ENCODE peak calls at places on chromosomes 16 and 17, in seven cellular contexts. Q, I, X, L, S, W and U are unnamed samples.

GRCh38 chr17:41717408-41718286 is 5.5 kb downstream of the GAST start:
- DNase-seq in Q (no peak), I (no peak), X (peak), L (no peak), S (no peak), W (no peak), U (no peak)

GRCh38 chr16:72355561-72355960 is 183.6 kb upstream of the PMFBP1 start:
- DNase-seq in Q (no peak), I (no peak), X (peak), L (no peak), S (no peak), W (no peak), U (no peak)

GRCh38 chr17:49997256-49997735 is 2.3 kb upstream of the DLX3 start:
- DNase-seq in Q (no peak), I (peak), X (no peak), L (no peak), S (no peak), W (no peak), U (no peak)

GRCh38 chr16:69240336-69240735 is 53.4 kb downstream of the SNTB2 start:
- DNase-seq in Q (no peak), I (no peak), X (no peak), L (no peak), S (no peak), W (no peak), U (no peak)

GRCh38 chr17:29586676-29587469 is 2.6 kb downstream of the GIT1 start:
- DNase-seq in Q (no peak), I (no peak), X (no peak), L (no peak), S (peak), W (no peak), U (no peak)

GRCh38 chr17:65953316-65954147 is 238.4 kb downstream of the CEP112 start:
- DNase-seq in Q (no peak), I (peak), X (no peak), L (no peak), S (no peak), W (no peak), U (no peak)

GRCh38 chr16:74480150-74481029 is 59.1 kb upstream of the CLEC18B start:
- DNase-seq in Q (no peak), I (no peak), X (peak), L (no peak), S (peak), W (no peak), U (peak)

GRCh38 chr16:82157836-82158235 is 12.2 kb downstream of the MPHOSPH6 start:
- DNase-seq in Q (no peak), I (no peak), X (peak), L (no peak), S (no peak), W (no peak), U (no peak)

GRCh38 chr16:27826893-27827289 is 236.6 kb downstream of the GSG1L start:
- DNase-seq in Q (no peak), I (no peak), X (no peak), L (no peak), S (no peak), W (no peak), U (no peak)

GRCh38 chr17:38798614-38799500 is 499 bp downstream of the PIP4K2B start:
- DNase-seq in Q (no peak), I (peak), X (peak), L (peak), S (peak), W (no peak), U (peak)

GRCh38 chr17:3260163-3260562 is 38.0 kb downstream of the OR3A1 start:
- DNase-seq in Q (no peak), I (no peak), X (no peak), L (no peak), S (no peak), W (no peak), U (no peak)

GRCh38 chr17:65556910-65557348 is 4.5 kb downstream of the AXIN2 start:
- DNase-seq in Q (no peak), I (no peak), X (no peak), L (no peak), S (no peak), W (no peak), U (no peak)

GRCh38 chr16:56327929-56328258 is 97.5 kb downstream of the AMFR start:
- DNase-seq in Q (no peak), I (no peak), X (no peak), L (no peak), S (no peak), W (no peak), U (no peak)

GRCh38 chr17:9850151-9850550 is 24.4 kb downstream of the GLP2R start:
- DNase-seq in Q (no peak), I (no peak), X (no peak), L (no peak), S (no peak), W (no peak), U (no peak)

GRCh38 chr16:58046936-58047335 is 21.4 kb downstream of the MMP15 start:
- DNase-seq in Q (no peak), I (no peak), X (no peak), L (no peak), S (no peak), W (no peak), U (no peak)

GRCh38 chr16:83817022-83817421 is 9.2 kb downstream of the HSBP1 start:
- DNase-seq in Q (no peak), I (no peak), X (no peak), L (no peak), S (no peak), W (no peak), U (no peak)

GRCh38 chr17:83012873-83013778 is 66.3 kb upstream of the METRNL start:
- DNase-seq in Q (no peak), I (no peak), X (peak), L (no peak), S (no peak), W (peak), U (peak)

GRCh38 chr16:50614956-50615727 is 66.0 kb downstream of the SNX20 start:
- DNase-seq in Q (no peak), I (no peak), X (no peak), L (no peak), S (no peak), W (no peak), U (no peak)

GRCh38 chr17:13609953-13610352 is 8.2 kb upstream of the HS3ST3A1 start:
- DNase-seq in Q (no peak), I (no peak), X (no peak), L (no peak), S (no peak), W (no peak), U (no peak)

GRCh38 chr16:57235128-57236092 is 9.6 kb upstream of the ARL2BP start:
- DNase-seq in Q (no peak), I (no peak), X (peak), L (no peak), S (no peak), W (peak), U (no peak)

GRCh38 chr17:29155235-29155965 is 24.8 kb downstream of the MYO18A start:
- DNase-seq in Q (no peak), I (no peak), X (peak), L (peak), S (peak), W (no peak), U (peak)

GRCh38 chr17:64507418-64507766 is 615 bp downstream of the CEP95 start:
- DNase-seq in Q (no peak), I (peak), X (peak), L (peak), S (no peak), W (no peak), U (peak)

GRCh38 chr16:65289022-65289421 is 167.2 kb upstream of the CDH11 start:
- DNase-seq in Q (no peak), I (no peak), X (no peak), L (peak), S (no peak), W (no peak), U (no peak)

GRCh38 chr16:29696881-29697331 is 17.9 kb downstream of the QPRT start:
- DNase-seq in Q (no peak), I (no peak), X (no peak), L (no peak), S (no peak), W (no peak), U (peak)

GRCh38 chr16:54342001-54342776 is 55.6 kb upstream of the IRX3 start:
- DNase-seq in Q (no peak), I (no peak), X (peak), L (no peak), S (peak), W (no peak), U (no peak)

GRCh38 chr16:71880176-71880575 is 3.8 kb downstream of the ZNF821 start:
- DNase-seq in Q (no peak), I (no peak), X (no peak), L (no peak), S (no peak), W (no peak), U (no peak)

GRCh38 chr17:2222901-2223616 is 80.5 kb downstream of the SMG6 start:
- DNase-seq in Q (no peak), I (no peak), X (peak), L (peak), S (peak), W (no peak), U (no peak)

GRCh38 chr16:72149676-72150464 is 22.1 kb downstream of the PMFBP1 start:
- DNase-seq in Q (no peak), I (peak), X (no peak), L (no peak), S (no peak), W (no peak), U (peak)

GRCh38 chr17:75587718-75588545 is at the start of gene MYO15B:
- DNase-seq in Q (no peak), I (peak), X (no peak), L (peak), S (peak), W (no peak), U (peak)

GRCh38 chr17:12107905-12108304 is 87.2 kb downstream of the MAP2K4 start:
- DNase-seq in Q (no peak), I (no peak), X (peak), L (no peak), S (no peak), W (no peak), U (no peak)

GRCh38 chr16:55439101-55439690 is 39.8 kb upstream of the MMP2 start:
- DNase-seq in Q (no peak), I (no peak), X (peak), L (no peak), S (no peak), W (no peak), U (no peak)

GRCh38 chr17:68981288-68981687 is 26.1 kb upstream of the ABCA8 start:
- DNase-seq in Q (no peak), I (no peak), X (peak), L (peak), S (peak), W (peak), U (no peak)

GRCh38 chr16:75043175-75043937 is 44.5 kb downstream of the ZNRF1 start:
- DNase-seq in Q (no peak), I (no peak), X (peak), L (no peak), S (no peak), W (no peak), U (no peak)

GRCh38 chr16:16083421-16084156 is 134.2 kb downstream of the ABCC1 start:
- DNase-seq in Q (no peak), I (no peak), X (no peak), L (no peak), S (no peak), W (no peak), U (no peak)

GRCh38 chr16:75754126-75754525 is 27.8 kb upstream of the CPHXL start:
- DNase-seq in Q (no peak), I (no peak), X (peak), L (no peak), S (peak), W (peak), U (no peak)

GRCh38 chr16:87924041-87924851 is 12.1 kb downstream of the CA5A start:
- DNase-seq in Q (no peak), I (no peak), X (no peak), L (no peak), S (peak), W (no peak), U (peak)

GRCh38 chr17:7832431-7832830 is 1.6 kb upstream of the KDM6B start:
- DNase-seq in Q (no peak), I (no peak), X (no peak), L (peak), S (no peak), W (no peak), U (no peak)